ENCODE peak calls at places on chromosome 22, in four cellular contexts. I, L, F and H are unnamed samples.

GRCh38 chr22:45263790-45264269 is 20.9 kb upstream of the UPK3A start:
- DNase-seq in I (peak; percentile 80), F (no peak), L (peak; percentile 94), H (no peak)

GRCh38 chr22:18077087-18077638 is 627 bp upstream of the PEX26 start:
- DNase-seq in I (no peak), F (no peak), L (no peak), H (no peak)

GRCh38 chr22:25582946-25583345 is 18.5 kb downstream of the GRK3 start:
- DNase-seq in L (peak; percentile 39), I (no peak), F (no peak), H (no peak)

GRCh38 chr22:23231471-23232093 is 51.3 kb downstream of the BCR start:
- DNase-seq in F (no peak), I (no peak), L (peak; percentile 32), H (no peak)

GRCh38 chr22:23591203-23591791 is 11.2 kb upstream of the IGLL1 start:
- DNase-seq in F (peak; percentile 86), L (peak; percentile 58), I (peak; percentile 82), H (peak; percentile 20)

GRCh38 chr22:23175817-23176644 is 4.3 kb upstream of the BCR start:
- DNase-seq in F (peak; percentile 39), I (no peak), L (no peak), H (no peak)

GRCh38 chr22:39317084-39317755 is 2.2 kb downstream of the RPL3 start:
- DNase-seq in I (no peak), L (peak; percentile 55), F (no peak), H (no peak)

GRCh38 chr22:32994921-32995320 is 63.3 kb downstream of the SYN3 start:
- DNase-seq in I (peak; percentile 26), F (no peak), L (no peak), H (no peak)

GRCh38 chr22:25362215-25362882 is 142.9 kb downstream of the CRYBB2 start:
- DNase-seq in I (peak; percentile 82), F (peak; percentile 77), L (peak; percentile 62), H (no peak)

GRCh38 chr22:39570226-39570625 is 327 bp upstream of the CACNA1I start:
- DNase-seq in I (no peak), L (no peak), F (no peak), H (peak; percentile 90)

GRCh38 chr22:22884888-22885840 is 2.5 kb upstream of the IGLL5 start:
- DNase-seq in I (no peak), L (no peak), F (peak; percentile 98), H (no peak)

GRCh38 chr22:22463855-22464540 is 44.5 kb downstream of the ZNF280B start:
- DNase-seq in F (peak; percentile 66), L (peak; percentile 63), I (peak; percentile 88), H (peak; percentile 56)

GRCh38 chr22:20630873-20631617 is 123.6 kb downstream of the MED15 start:
- DNase-seq in I (no peak), F (no peak), L (no peak), H (no peak)

GRCh38 chr22:18088825-18089568 is 11.2 kb downstream of the PEX26 start:
- DNase-seq in I (no peak), F (no peak), L (no peak), H (no peak)

GRCh38 chr22:32130464-32130863 is 28.6 kb downstream of the C22orf42 start:
- DNase-seq in I (no peak), L (peak; percentile 20), F (no peak), H (no peak)

DNA sequence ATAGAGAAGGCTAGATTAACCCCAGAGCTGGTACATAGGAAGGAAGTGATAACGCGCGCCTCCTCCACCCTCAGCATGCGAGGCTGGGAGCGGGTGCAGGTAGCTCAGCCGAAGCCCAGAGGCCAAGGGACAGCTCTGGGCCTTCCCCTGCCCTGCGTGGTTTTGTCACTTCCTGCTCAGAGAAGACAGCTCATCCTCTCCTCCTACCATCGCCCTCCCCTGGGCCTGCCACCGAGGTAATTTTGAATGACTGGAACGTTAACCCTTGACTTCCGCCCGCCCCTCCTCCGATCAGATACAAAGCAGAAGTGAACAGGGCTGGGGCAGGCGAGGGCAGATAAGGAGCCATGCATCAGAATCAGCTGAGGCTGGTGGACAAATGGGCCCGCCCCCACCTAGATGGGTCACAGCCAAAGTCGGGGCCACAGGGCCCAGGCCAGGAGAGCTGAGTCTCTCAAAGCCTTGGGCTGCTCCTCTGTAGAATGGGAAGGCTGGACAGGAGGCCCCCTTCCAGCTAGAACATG is 1.6 kb downstream of the RAC2 start:
- DNase-seq in F (peak; percentile 93), I (no peak), L (peak; percentile 48), H (no peak)
- H3K9ac ChIP-seq in F (peak overlapping the region; percentile 79), I (no peak overlapping the region), L (no peak overlapping the region), H (no peak overlapping the region)

GRCh38 chr22:50303515-50303847 is 4.0 kb downstream of the PLXNB2 start:
- DNase-seq in F (no peak), L (no peak), I (no peak), H (no peak)
- H3K9ac ChIP-seq in F (no peak overlapping the region), L (peak overlapping the region; percentile 94), I (no peak overlapping the region), H (no peak overlapping the region)

GRCh38 chr22:44145544-44145943 is 35.2 kb upstream of the PARVG start:
- DNase-seq in I (no peak), L (no peak), F (no peak), H (no peak)

GRCh38 chr22:44146088-44146861 is 34.5 kb upstream of the PARVG start:
- DNase-seq in F (no peak), I (peak; percentile 78), L (no peak), H (no peak)

GRCh38 chr22:44147821-44148574 is 32.7 kb upstream of the PARVG start:
- DNase-seq in I (peak; percentile 66), F (no peak), L (peak; percentile 16), H (peak; percentile 93)

GRCh38 chr22:44144046-44144569 is 36.6 kb upstream of the PARVG start:
- DNase-seq in I (no peak), L (no peak), F (no peak), H (no peak)

DNA sequence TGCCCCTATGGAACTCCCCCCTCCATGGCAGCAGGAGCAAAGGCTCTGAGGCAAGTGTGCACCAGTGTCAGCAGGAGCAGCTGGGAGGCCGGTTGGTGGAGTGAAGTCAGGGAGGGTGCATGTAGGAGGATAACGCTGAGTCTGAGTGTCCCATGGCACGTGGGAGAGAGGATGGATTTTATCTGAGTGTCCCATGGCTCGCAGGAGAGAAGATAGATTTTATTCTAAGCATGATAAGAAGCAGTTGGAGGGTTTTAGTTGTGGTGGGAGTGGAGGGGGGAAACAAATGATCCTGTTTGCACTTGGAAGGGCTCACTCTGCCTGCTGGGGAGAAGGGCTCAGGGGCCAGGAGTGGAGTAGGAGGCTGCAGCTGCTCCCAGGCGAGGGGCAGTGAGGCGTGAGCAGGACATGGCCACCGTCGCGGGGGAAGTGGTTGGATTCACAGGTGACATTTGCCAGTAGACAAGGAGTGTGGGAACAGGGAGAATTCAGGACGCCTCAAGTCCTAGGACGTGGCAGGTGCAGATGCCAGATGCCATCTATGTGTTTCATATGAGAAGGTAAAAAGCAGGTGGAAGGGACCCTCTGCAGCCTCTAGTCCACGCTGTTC is 33.6 kb upstream of the PARVG start:
- DNase-seq in F (no peak), L (no peak), I (no peak), H (no peak)
- H3K9ac ChIP-seq in F (no peak overlapping the region), L (no peak overlapping the region), I (no peak overlapping the region), H (peak overlapping the region; percentile 74)

GRCh38 chr22:47808236-47808845 is 1045.9 kb downstream of the TBC1D22A start:
- DNase-seq in F (no peak), L (no peak), I (no peak), H (no peak)
- H3K9ac ChIP-seq in F (no peak overlapping the region), L (no peak overlapping the region), I (no peak overlapping the region), H (no peak overlapping the region)

DNA sequence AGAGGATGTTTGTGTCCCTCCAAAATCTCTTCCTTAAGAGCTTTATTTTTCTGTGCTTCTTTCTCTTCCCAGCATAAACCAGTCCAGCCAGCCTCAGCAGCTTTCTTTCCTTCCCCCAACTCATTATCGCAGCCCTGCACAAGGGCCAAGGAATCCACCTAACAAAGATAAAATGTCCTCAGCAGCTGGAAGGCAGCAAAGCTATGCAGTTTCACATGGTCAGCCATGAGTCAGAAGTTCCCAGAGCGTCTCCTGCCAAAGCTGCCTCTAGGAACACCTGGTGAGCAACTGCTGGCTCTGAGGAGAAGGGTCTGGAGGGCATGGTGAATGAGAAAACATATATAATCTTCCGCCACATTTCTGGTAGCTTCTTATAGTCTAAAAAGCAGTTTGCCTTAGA is 45.3 kb upstream of the HMGXB4 start:
- DNase-seq in F (no peak), I (no peak), L (peak; percentile 14), H (no peak)
- H3K9ac ChIP-seq in F (no peak overlapping the region), I (no peak overlapping the region), L (no peak overlapping the region), H (no peak overlapping the region)

GRCh38 chr22:19181786-19182471 is 3.4 kb upstream of the SLC25A1 start:
- DNase-seq in I (no peak), F (no peak), L (no peak), H (no peak)
- H3K9ac ChIP-seq in I (no peak overlapping the region), F (no peak overlapping the region), L (no peak overlapping the region), H (no peak overlapping the region)

GRCh38 chr22:49693416-49693815 is 134.3 kb downstream of the BRD1 start:
- DNase-seq in I (no peak), L (no peak), F (no peak), H (no peak)
- H3K9ac ChIP-seq in I (no peak overlapping the region), L (no peak overlapping the region), F (no peak overlapping the region), H (no peak overlapping the region)

GRCh38 chr22:41474878-41475451 is 6.0 kb downstream of the ACO2 start:
- DNase-seq in L (no peak), F (no peak), I (no peak), H (no peak)
- H3K9ac ChIP-seq in L (no peak overlapping the region), F (no peak overlapping the region), I (no peak overlapping the region), H (no peak overlapping the region)